ENCODE peak calls at places on chromosomes 11 and 22, in eight cellular contexts. A is progenitor cell of endocrine pancreas; X is HEK293T; J is CD8-positive, alpha-beta T cell; E is mucosa of descending colon; G is neural crest cell; P is AG04450; W is AG20443. M is an unnamed sample.

GRCh38 chr11:1880746-1881441 is 10.8 kb downstream of the PRR33 start:
- DNase-seq in A (no peak), X (no peak), J (no peak), E (no peak), G (no peak), P (no peak), W (peak), M (no peak)

GRCh38 chr11:86781546-86781945 is 18.8 kb upstream of the PRSS23 start:
- DNase-seq in A (no peak), X (no peak), J (no peak), E (no peak), G (no peak), P (no peak), W (no peak), M (peak)

GRCh38 chr11:70742553-70743291 is 344.4 kb downstream of the CTTN start:
- DNase-seq in A (peak), X (no peak), J (no peak), E (no peak), G (no peak), P (no peak), W (no peak), M (no peak)

GRCh38 chr11:92852946-92853345 is 116.5 kb upstream of the MTNR1B start:
- DNase-seq in A (no peak), X (no peak), J (peak), E (peak), G (no peak), P (no peak), W (no peak), M (no peak)

GRCh38 chr11:45045692-45046471 is 95.2 kb upstream of the TP53I11 start:
- DNase-seq in A (no peak), X (no peak), J (no peak), E (no peak), G (no peak), P (no peak), W (peak), M (peak)

GRCh38 chr11:130513132-130513531 is 64.7 kb downstream of the ADAMTS15 start:
- DNase-seq in A (no peak), X (no peak), J (no peak), E (peak), G (no peak), P (no peak), W (peak), M (no peak)

GRCh38 chr11:62372871-62373270 is 35.6 kb downstream of the ASRGL1 start:
- DNase-seq in A (no peak), X (no peak), J (no peak), E (no peak), G (no peak), P (no peak), W (no peak), M (no peak)

GRCh38 chr11:28674432-28675076 is 566.4 kb downstream of the METTL15 start:
- DNase-seq in A (no peak), X (peak), J (no peak), E (no peak), G (peak), P (no peak), W (peak), M (peak)

GRCh38 chr11:73249858-73250773 is 22.0 kb upstream of the P2RY6 start:
- DNase-seq in A (no peak), X (no peak), J (no peak), E (no peak), G (no peak), P (no peak), W (no peak), M (peak)

GRCh38 chr11:1229471-1230120 is 6.7 kb downstream of the MUC5B start:
- DNase-seq in A (no peak), X (no peak), J (peak), E (peak), G (no peak), P (no peak), W (no peak), M (no peak)

GRCh38 chr11:121554552-121554951 is 101.8 kb upstream of the SORL1-AS1 start:
- DNase-seq in A (no peak), X (no peak), J (no peak), E (no peak), G (no peak), P (no peak), W (no peak), M (no peak)

GRCh38 chr22:39526736-39527171 is 5.8 kb downstream of the RPS19BP1 start:
- DNase-seq in A (no peak), X (no peak), J (peak), E (peak), G (no peak), P (no peak), W (no peak), M (no peak)

GRCh38 chr11:122850076-122850631 is 11.9 kb downstream of the CRTAM start:
- DNase-seq in A (no peak), X (no peak), J (peak), E (no peak), G (no peak), P (no peak), W (peak), M (no peak)

GRCh38 chr11:13042873-13043338 is 33.8 kb downstream of the RASSF10 start:
- DNase-seq in A (no peak), X (no peak), J (no peak), E (no peak), G (no peak), P (no peak), W (no peak), M (no peak)

GRCh38 chr11:27255447-27255828 is 107.6 kb downstream of the CCDC34 start:
- DNase-seq in A (no peak), X (no peak), J (no peak), E (no peak), G (no peak), P (peak), W (peak), M (no peak)

GRCh38 chr11:118914178-118914918 is 11.4 kb downstream of the BCL9L start:
- DNase-seq in A (no peak), X (no peak), J (peak), E (peak), G (no peak), P (no peak), W (no peak), M (peak)

GRCh38 chr11:67006029-67006884 is 16.7 kb upstream of the SYT12 start:
- DNase-seq in A (no peak), X (peak), J (no peak), E (no peak), G (peak), P (no peak), W (no peak), M (peak)

GRCh38 chr11:44848203-44848962 is 102.3 kb downstream of the TP53I11 start:
- DNase-seq in A (no peak), X (no peak), J (no peak), E (no peak), G (no peak), P (no peak), W (no peak), M (no peak)

GRCh38 chr11:34204396-34205279 is 99.2 kb downstream of the NAT10 start:
- DNase-seq in A (no peak), X (no peak), J (no peak), E (no peak), G (no peak), P (no peak), W (no peak), M (no peak)

GRCh38 chr11:122861631-122862030 is 20.9 kb upstream of the JHY start:
- DNase-seq in A (no peak), X (no peak), J (no peak), E (no peak), G (no peak), P (no peak), W (no peak), M (no peak)

GRCh38 chr11:24779791-24780190 is 282.9 kb downstream of the LUZP2 start:
- DNase-seq in A (no peak), X (no peak), J (no peak), E (no peak), G (no peak), P (no peak), W (no peak), M (peak)

GRCh38 chr11:11163256-11163655 is 189.8 kb downstream of the CSNK2A3 start:
- DNase-seq in A (no peak), X (peak), J (no peak), E (no peak), G (no peak), P (no peak), W (peak), M (peak)

GRCh38 chr11:64538501-64538951 is 52.5 kb upstream of the SLC22A12 start:
- DNase-seq in A (no peak), X (no peak), J (no peak), E (no peak), G (no peak), P (no peak), W (no peak), M (no peak)

GRCh38 chr11:69640995-69641581 is at the start of gene CCND1:
- DNase-seq in A (peak), X (peak), J (no peak), E (peak), G (peak), P (peak), W (peak), M (peak)